ENCODE peak calls at places on chromosomes 5 and 9, in five cellular contexts. Q, Y, B, P and T are unnamed samples.

GRCh38 chr5:172508471-172509404 is 54.4 kb upstream of the SH3PXD2B start:
- DNase-seq in Q (no peak), Y (no peak), B (no peak), P (no peak), T (no peak)

GRCh38 chr9:36993933-36994764 is 39.9 kb downstream of the PAX5 start:
- DNase-seq in Q (no peak), B (no peak), P (peak), Y (no peak), T (peak)

GRCh38 chr9:107067715-107068416 is 204.9 kb downstream of the ZNF462 start:
- DNase-seq in Q (no peak), B (no peak), P (no peak), Y (no peak), T (no peak)

GRCh38 chr5:6581559-6582426 is 51.1 kb downstream of the NSUN2 start:
- DNase-seq in B (no peak), P (no peak), Q (no peak), Y (no peak), T (no peak)

GRCh38 chr5:1764606-1764960 is 35.1 kb downstream of the MRPL36 start:
- DNase-seq in Y (no peak), P (no peak), B (no peak), Q (no peak), T (no peak)

GRCh38 chr5:143235423-143235822 is 168.1 kb downstream of the NR3C1 start:
- DNase-seq in Q (no peak), P (no peak), Y (peak), B (no peak), T (no peak)

GRCh38 chr5:174283176-174283575 is 237.7 kb downstream of the NSG2 start:
- DNase-seq in Q (no peak), P (no peak), Y (no peak), B (no peak), T (no peak)

GRCh38 chr5:139848508-139849100 is 53.0 kb downstream of the PSD2 start:
- DNase-seq in Y (no peak), Q (peak), B (peak), P (no peak), T (no peak)

GRCh38 chr9:123656565-123656964 is 273.4 kb downstream of the DENND1A start:
- DNase-seq in Q (no peak), B (no peak), Y (no peak), P (no peak), T (no peak)

GRCh38 chr5:81027481-81028058 is 67.4 kb downstream of the RASGRF2 start:
- DNase-seq in P (no peak), Y (no peak), B (no peak), Q (no peak), T (no peak)

GRCh38 chr9:15509931-15510788 is 610 bp downstream of the PSIP1 start:
- DNase-seq in B (peak), Q (peak), P (peak), Y (no peak), T (peak)

GRCh38 chr9:114754574-114754973 is 51.3 kb downstream of the TNFSF15 start:
- DNase-seq in B (peak), P (peak), Q (no peak), Y (no peak), T (peak)